ENCODE peak calls at places on chromosomes 3 and 15, in four cellular contexts. H, U, B and A are unnamed samples.

GRCh38 chr3:31105438-31106077 is 211.1 kb upstream of the GADL1 start:
- DNase-seq in H (no peak), U (no peak), B (peak; percentile 89), A (no peak)

GRCh38 chr3:39907981-39908380 is 98.6 kb downstream of the MYRIP start:
- DNase-seq in H (no peak), U (peak; percentile 31), B (no peak), A (no peak)

GRCh38 chr15:64912379-64912778 is 677 bp downstream of the ANKDD1A start:
- DNase-seq in H (no peak), U (no peak), B (no peak), A (no peak)

GRCh38 chr15:101623367-101624304 is 28.5 kb downstream of the TM2D3 start:
- DNase-seq in H (no peak), U (no peak), B (no peak), A (no peak)

GRCh38 chr3:23808525-23808924 is 2.8 kb downstream of the UBE2E1 start:
- DNase-seq in H (no peak), U (no peak), B (no peak), A (no peak)

GRCh38 chr3:139093840-139094239 is 49.1 kb upstream of the PRR23C start:
- DNase-seq in H (no peak), U (no peak), B (no peak), A (no peak)

GRCh38 chr3:146117406-146118285 is 43.3 kb downstream of the PLOD2 start:
- DNase-seq in H (no peak), U (no peak), B (peak; percentile 83), A (no peak)

GRCh38 chr3:23288286-23288685 is 85.2 kb downstream of the UBE2E2 start:
- DNase-seq in H (no peak), U (no peak), B (no peak), A (no peak)

GRCh38 chr3:69806735-69807438 is 67.6 kb downstream of the MITF start:
- DNase-seq in H (no peak), U (no peak), B (peak; percentile 63), A (no peak)

GRCh38 chr3:44993471-44994205 is 17.6 kb downstream of the EXOSC7 start:
- DNase-seq in H (no peak), U (no peak), B (no peak), A (no peak)

GRCh38 chr3:139252719-139253118 is 91.1 kb upstream of the MRPS22 start:
- DNase-seq in H (no peak), U (peak; percentile 48), B (no peak), A (no peak)

GRCh38 chr15:75229191-75230015 is 27.7 kb downstream of the C15orf39 start:
- DNase-seq in H (no peak), U (no peak), B (peak; percentile 2), A (no peak)

GRCh38 chr3:72896996-72897757 is 9.3 kb downstream of the GXYLT2 start:
- DNase-seq in H (no peak), U (no peak), B (peak; percentile 20), A (no peak)

GRCh38 chr15:76904461-76905012 is 603 bp downstream of the SCAPER start:
- DNase-seq in H (no peak), U (no peak), B (no peak), A (no peak)

GRCh38 chr3:118978393-118978758 is 56.3 kb downstream of the IGSF11 start:
- DNase-seq in H (no peak), U (no peak), B (no peak), A (no peak)

GRCh38 chr15:45734244-45734643 is 99.4 kb downstream of the SQOR start:
- DNase-seq in H (no peak), U (no peak), B (no peak), A (no peak)

GRCh38 chr3:89300519-89300918 is 193.1 kb downstream of the EPHA3 start:
- DNase-seq in H (no peak), U (no peak), B (no peak), A (no peak)

GRCh38 chr3:141402476-141403171 is 34.3 kb downstream of the ZBTB38 start:
- DNase-seq in H (peak; percentile 70), U (peak; percentile 76), B (peak; percentile 63), A (no peak)

GRCh38 chr3:38605981-38606380 is 43.5 kb downstream of the SCN5A start:
- DNase-seq in H (no peak), U (no peak), B (no peak), A (no peak)

GRCh38 chr3:1616715-1617114 is 482.0 kb upstream of the CNTN4 start:
- DNase-seq in H (no peak), U (no peak), B (no peak), A (no peak)

GRCh38 chr15:96184297-96184696 is 146.2 kb upstream of the NR2F2 start:
- DNase-seq in H (no peak), U (no peak), B (no peak), A (no peak)

GRCh38 chr3:72295974-72296450 is 511.1 kb upstream of the PROK2 start:
- DNase-seq in H (no peak), U (no peak), B (no peak), A (no peak)

GRCh38 chr3:114649331-114649730 is 355.5 kb downstream of the TIGIT start:
- DNase-seq in H (no peak), U (no peak), B (no peak), A (no peak)

GRCh38 chr3:194072097-194072428 is 63.9 kb upstream of the HES1 start:
- DNase-seq in H (no peak), U (no peak), B (no peak), A (no peak)

GRCh38 chr15:82393671-82394070 is 35.9 kb upstream of the GOLGA6L9 start:
- DNase-seq in H (no peak), U (no peak), B (peak; percentile 42), A (no peak)

GRCh38 chr3:161081675-161082462 is 23.3 kb downstream of the B3GALNT1 start:
- DNase-seq in H (no peak), U (no peak), B (no peak), A (no peak)

GRCh38 chr15:87369269-87369668 is 887.3 kb downstream of the NTRK3 start:
- DNase-seq in H (no peak), U (no peak), B (peak; percentile 80), A (no peak)

GRCh38 chr3:4814302-4814903 is 164.8 kb upstream of the BHLHE40 start:
- DNase-seq in H (no peak), U (no peak), B (no peak), A (no peak)

GRCh38 chr3:37536033-37536432 is 325.6 kb upstream of the CTDSPL start:
- DNase-seq in H (no peak), U (no peak), B (no peak), A (no peak)

GRCh38 chr3:167032267-167032876 is 347.7 kb downstream of the ZBBX start:
- DNase-seq in H (no peak), U (no peak), B (no peak), A (peak; percentile 93)

GRCh38 chr3:82816086-82816485 is 1054.6 kb upstream of the GBE1 start:
- DNase-seq in H (no peak), U (no peak), B (no peak), A (no peak)

GRCh38 chr15:39465843-39466242 is 115.0 kb upstream of the THBS1 start:
- DNase-seq in H (no peak), U (no peak), B (no peak), A (no peak)

GRCh38 chr15:35630570-35630969 is 84.6 kb upstream of the DPH6 start:
- DNase-seq in H (no peak), U (no peak), B (no peak), A (no peak)

GRCh38 chr3:16864610-16865313 is 20.0 kb upstream of the PLCL2 start:
- DNase-seq in H (no peak), U (no peak), B (peak; percentile 61), A (no peak)

GRCh38 chr15:60773893-60774292 is 295.0 kb upstream of the ICE2 start:
- DNase-seq in H (no peak), U (no peak), B (no peak), A (no peak)

GRCh38 chr3:161149529-161149928 is 44.4 kb upstream of the B3GALNT1 start:
- DNase-seq in H (no peak), U (no peak), B (no peak), A (peak; percentile 14)

GRCh38 chr15:69217381-69217780 is 56.9 kb downstream of the GLCE start:
- DNase-seq in H (no peak), U (no peak), B (no peak), A (no peak)

GRCh38 chr3:30538787-30539186 is 67.6 kb upstream of the TGFBR2 start:
- DNase-seq in H (no peak), U (no peak), B (peak; percentile 67), A (no peak)

GRCh38 chr3:128814514-128815317 is 64.7 kb upstream of the ACAD9 start:
- DNase-seq in H (no peak), U (no peak), B (no peak), A (no peak)
- H3K4me3 ChIP-seq in H (no peak overlapping the region), U (no peak overlapping the region), B (no peak overlapping the region), A (peak overlapping the region; percentile 32)

GRCh38 chr15:90189781-90190467 is 11.2 kb upstream of the SEMA4B start:
- DNase-seq in H (no peak), U (no peak), B (no peak), A (no peak)
- H3K4me3 ChIP-seq in H (no peak overlapping the region), U (no peak overlapping the region), B (no peak overlapping the region), A (no peak overlapping the region)

DNA sequence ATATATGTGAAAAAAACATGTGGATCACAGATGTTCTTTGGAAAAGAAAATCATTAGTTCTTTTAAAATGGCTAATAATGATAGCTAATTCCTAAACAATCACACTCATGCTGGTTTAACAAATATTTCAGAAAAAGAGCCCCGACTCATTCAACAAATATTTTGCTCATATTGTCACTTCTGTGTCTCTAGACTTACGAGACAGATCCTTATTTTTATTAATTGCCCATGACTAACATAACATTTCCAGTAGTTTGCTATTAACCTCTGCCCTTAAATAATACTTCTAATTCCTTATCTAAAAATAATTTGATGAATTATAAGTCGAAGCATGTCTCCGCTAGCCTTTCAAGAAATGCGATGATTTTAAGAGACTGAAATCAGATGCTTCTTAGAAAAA is 70.4 kb downstream of the SATB1 start:
- DNase-seq in H (no peak), U (no peak), B (no peak), A (no peak)
- H3K4me3 ChIP-seq in H (no peak overlapping the region), U (no peak overlapping the region), B (no peak overlapping the region), A (no peak overlapping the region)

GRCh38 chr15:90953947-90954711 is 555 bp upstream of the RCCD1 start:
- DNase-seq in H (no peak), U (peak; percentile 25), B (no peak), A (no peak)
- H3K4me3 ChIP-seq in H (peak overlapping the region; percentile 64), U (peak overlapping the region; percentile 61), B (no peak overlapping the region), A (no peak overlapping the region)

GRCh38 chr3:19950316-19950715 is 3.4 kb downstream of the RAB5A start:
- DNase-seq in H (no peak), U (no peak), B (no peak), A (no peak)
- H3K4me3 ChIP-seq in H (no peak overlapping the region), U (no peak overlapping the region), B (no peak overlapping the region), A (no peak overlapping the region)

GRCh38 chr15:33395841-33396240 is 85.1 kb downstream of the RYR3 start:
- DNase-seq in H (no peak), U (no peak), B (no peak), A (no peak)
- H3K4me3 ChIP-seq in H (no peak overlapping the region), U (no peak overlapping the region), B (no peak overlapping the region), A (no peak overlapping the region)

GRCh38 chr3:52443791-52444687 is 864 bp downstream of the SEMA3G start:
- DNase-seq in H (no peak), U (no peak), B (no peak), A (no peak)
- H3K4me3 ChIP-seq in H (no peak overlapping the region), U (no peak overlapping the region), B (no peak overlapping the region), A (no peak overlapping the region)